ENCODE peak calls at places on chromosomes 1 and 21, in six cellular contexts. X, W, F, P, Y and O are unnamed samples.

GRCh38 chr1:113674591-113674990 is 84.7 kb downstream of the PHTF1 start:
- DNase-seq in X (no peak), W (no peak), F (no peak), P (no peak), Y (no peak), O (no peak)

GRCh38 chr1:177945943-177946650 is 23.8 kb downstream of the SEC16B start:
- DNase-seq in X (no peak), W (peak; percentile 42), F (no peak), P (peak; percentile 56), Y (no peak), O (no peak)

GRCh38 chr1:44652445-44653106 is 21.7 kb downstream of the TMEM53 start:
- DNase-seq in X (peak; percentile 64), W (peak; percentile 46), F (peak; percentile 46), P (peak; percentile 35), Y (no peak), O (no peak)

GRCh38 chr1:198024782-198025181 is 107.6 kb downstream of the LHX9 start:
- DNase-seq in X (no peak), W (peak; percentile 9), F (no peak), P (no peak), Y (no peak), O (no peak)

GRCh38 chr1:85585845-85586244 is 5.3 kb downstream of the CCN1 start:
- DNase-seq in X (no peak), W (no peak), F (no peak), P (no peak), Y (no peak), O (peak; percentile 52)

GRCh38 chr1:230215049-230215448 is 148.0 kb downstream of the GALNT2 start:
- DNase-seq in X (peak; percentile 71), W (no peak), F (no peak), P (peak; percentile 61), Y (no peak), O (no peak)

GRCh38 chr21:37366488-37367300 is at the start of gene DYRK1A:
- DNase-seq in X (peak; percentile 99), W (peak; percentile 99), F (peak; percentile 97), P (peak; percentile 97), Y (peak; percentile 95), O (peak; percentile 99)

GRCh38 chr1:176111835-176112234 is 95.3 kb downstream of the COP1 start:
- DNase-seq in X (no peak), W (no peak), F (no peak), P (no peak), Y (no peak), O (no peak)

GRCh38 chr1:152050886-152051764 is 14.3 kb upstream of the S100A11 start:
- DNase-seq in X (no peak), W (no peak), F (no peak), P (no peak), Y (no peak), O (no peak)

GRCh38 chr1:17485280-17485679 is 45.8 kb upstream of the RCC2 start:
- DNase-seq in X (no peak), W (no peak), F (no peak), P (no peak), Y (no peak), O (no peak)

GRCh38 chr1:161549652-161550051 is at the start of gene FCGR3A:
- DNase-seq in X (no peak), W (no peak), F (no peak), P (no peak), Y (no peak), O (no peak)

GRCh38 chr1:39825432-39825941 is 36.8 kb upstream of the BMP8B start:
- DNase-seq in X (no peak), W (no peak), F (no peak), P (no peak), Y (no peak), O (no peak)

GRCh38 chr1:87685366-87686136 is 356.9 kb downstream of the LMO4 start:
- DNase-seq in X (no peak), W (peak; percentile 4), F (no peak), P (peak; percentile 89), Y (no peak), O (no peak)

GRCh38 chr1:221286399-221286798 is 407.2 kb downstream of the HLX start:
- DNase-seq in X (no peak), W (no peak), F (no peak), P (no peak), Y (no peak), O (no peak)

GRCh38 chr1:100433563-100433962 is 81.3 kb downstream of the CDC14A start:
- DNase-seq in X (no peak), W (no peak), F (no peak), P (no peak), Y (no peak), O (no peak)

GRCh38 chr1:184160236-184160635 is 108.7 kb downstream of the TSEN15 start:
- DNase-seq in X (no peak), W (no peak), F (no peak), P (no peak), Y (peak; percentile 40), O (no peak)